ENCODE peak calls at places on chromosomes 7 and 10, in ten cellular contexts. M is brain pericyte; R is astrocyte of the cerebellum; D is M059J; U is activated naive CD4-positive, alpha-beta T cell treated with anti-CD3 and anti-CD28 coated beads for 36 hours; T is renal cortical epithelial cell; A is right lobe of liver; S is NCI-H187 treated with DMSO at 0.1 percent for 48 hours; W is AG04450; H is fibroblast of the conjunctiva. L is an unnamed sample.

GRCh38 chr7:121126801-121127534 is 138.5 kb downstream of the CPED1 start:
- DNase-seq in A (no peak), M (no peak), D (peak), U (no peak), S (no peak), W (no peak), H (peak), T (peak), R (peak), L (peak)

GRCh38 chr10:85430991-85431390 is 935.6 kb downstream of the GRID1 start:
- DNase-seq in R (no peak), A (no peak), H (no peak), T (no peak), U (no peak), S (no peak), D (peak), W (no peak), M (no peak), L (no peak)

GRCh38 chr7:107147464-107148214 is 21.2 kb upstream of the HBP1 start:
- DNase-seq in S (no peak), W (no peak), R (no peak), U (peak), A (no peak), M (no peak), T (peak), H (peak), D (peak), L (no peak)

GRCh38 chr10:132575320-132576201 is 38.0 kb downstream of the INPP5A start:
- DNase-seq in T (peak), U (peak), W (peak), A (peak), R (peak), M (peak), D (peak), S (no peak), H (peak), L (peak)

GRCh38 chr10:75722609-75723008 is 291.2 kb downstream of the LRMDA start:
- DNase-seq in D (peak), U (no peak), S (no peak), A (no peak), R (no peak), W (no peak), H (no peak), M (no peak), T (peak), L (no peak)

GRCh38 chr7:88450874-88451273 is 144.2 kb upstream of the STEAP4 start:
- DNase-seq in R (no peak), A (no peak), W (no peak), M (no peak), T (no peak), U (no peak), S (no peak), D (no peak), H (no peak), L (no peak)

GRCh38 chr10:100008708-100009282 is 952 bp downstream of the DNMBP start:
- DNase-seq in T (no peak), H (no peak), R (no peak), D (peak), A (no peak), S (no peak), U (no peak), W (no peak), M (no peak), L (no peak)

GRCh38 chr10:132321726-132322125 is 10.3 kb upstream of the LRRC27 start:
- DNase-seq in A (no peak), M (no peak), H (no peak), W (no peak), S (no peak), D (no peak), U (no peak), T (no peak), R (no peak), L (no peak)

GRCh38 chr10:21398549-21399345 is 126.7 kb downstream of the SKIDA1 start:
- DNase-seq in H (no peak), M (no peak), R (no peak), D (peak), S (no peak), W (no peak), U (no peak), A (no peak), T (peak), L (peak)

GRCh38 chr7:121401896-121402295 is 5.8 kb upstream of the FAM3C start:
- DNase-seq in W (no peak), T (no peak), S (no peak), D (no peak), U (no peak), A (no peak), R (no peak), M (no peak), H (no peak), L (no peak)

GRCh38 chr7:22386206-22386858 is 29.4 kb upstream of the RAPGEF5 start:
- DNase-seq in D (no peak), A (no peak), M (no peak), W (no peak), R (no peak), H (no peak), U (no peak), S (no peak), T (no peak), L (no peak)

GRCh38 chr10:97632949-97633884 is at the start of gene MORN4:
- DNase-seq in S (peak), H (peak), T (peak), M (peak), A (peak), W (peak), D (peak), U (peak), R (peak), L (peak)

GRCh38 chr7:132488634-132489302 is 87.5 kb downstream of the PLXNA4 start:
- DNase-seq in U (no peak), S (no peak), T (no peak), W (no peak), D (peak), A (no peak), H (no peak), R (peak), M (no peak), L (no peak)

GRCh38 chr10:103859161-103860141 is 4.1 kb upstream of the SH3PXD2A start:
- DNase-seq in D (peak), U (peak), S (no peak), T (peak), W (no peak), H (peak), R (peak), A (peak), M (peak), L (peak)

GRCh38 chr10:131660427-131660826 is 240.4 kb upstream of the PPP2R2D start:
- DNase-seq in M (no peak), H (no peak), D (no peak), R (no peak), W (no peak), U (no peak), T (no peak), A (no peak), S (no peak), L (no peak)

GRCh38 chr7:101507791-101508252 is 121.3 kb downstream of the MYL10 start:
- DNase-seq in A (no peak), S (no peak), R (peak), M (no peak), U (peak), T (peak), W (no peak), H (peak), D (peak), L (peak)

GRCh38 chr7:117133125-117133524 is 179.8 kb downstream of the ST7 start:
- DNase-seq in T (no peak), U (no peak), M (no peak), R (no peak), W (no peak), A (no peak), D (no peak), S (no peak), H (no peak), L (no peak)

GRCh38 chr7:108863221-108863848 is 293.7 kb downstream of the DNAJB9 start:
- DNase-seq in H (no peak), M (no peak), A (no peak), R (no peak), U (no peak), D (no peak), S (no peak), T (no peak), W (no peak), L (no peak)

GRCh38 chr7:116521046-116521664 is 3.7 kb upstream of the CAV1 start:
- DNase-seq in S (no peak), A (no peak), D (no peak), H (no peak), W (no peak), R (no peak), T (no peak), M (no peak), U (no peak), L (no peak)

GRCh38 chr10:21020545-21020944 is 123.4 kb upstream of the NEBL start:
- DNase-seq in H (peak), A (peak), S (no peak), M (no peak), W (no peak), U (peak), R (no peak), D (peak), T (no peak), L (no peak)

GRCh38 chr10:125116652-125117310 is 43.6 kb downstream of the CTBP2 start:
- DNase-seq in W (no peak), S (no peak), T (no peak), M (no peak), D (peak), R (no peak), A (no peak), U (no peak), H (no peak), L (no peak)

GRCh38 chr7:95427914-95428516 is 6.8 kb downstream of the PON2 start:
- DNase-seq in W (no peak), D (no peak), R (no peak), H (no peak), S (no peak), M (no peak), T (peak), A (no peak), U (no peak), L (no peak)

GRCh38 chr7:127895814-127896280 is 135.4 kb downstream of the LRRC4 start:
- DNase-seq in D (no peak), A (no peak), H (no peak), T (peak), U (no peak), S (no peak), W (no peak), R (no peak), M (no peak), L (peak)

GRCh38 chr7:2529161-2530075 is 9.8 kb downstream of the LFNG start:
- DNase-seq in H (no peak), U (peak), R (no peak), A (no peak), W (no peak), T (no peak), S (no peak), M (no peak), D (peak), L (peak)

GRCh38 chr10:30439931-30440330 is 5.9 kb downstream of the MAP3K8 start:
- DNase-seq in S (no peak), A (no peak), R (no peak), D (no peak), U (no peak), W (no peak), T (no peak), H (no peak), M (no peak), L (no peak)

GRCh38 chr10:60916025-60916424 is 28.0 kb downstream of the RHOBTB1 start:
- DNase-seq in R (no peak), A (no peak), H (no peak), W (no peak), T (no peak), M (no peak), D (peak), S (no peak), U (no peak), L (no peak)

GRCh38 chr10:69963178-69963834 is 89.3 kb upstream of the MACROH2A2 start:
- DNase-seq in S (no peak), U (no peak), M (no peak), W (no peak), A (no peak), R (no peak), T (no peak), D (no peak), H (no peak), L (no peak)

GRCh38 chr10:97378933-97379921 is 21.9 kb downstream of the RRP12 start:
- DNase-seq in M (no peak), D (no peak), A (no peak), H (no peak), T (no peak), S (no peak), U (no peak), W (no peak), R (no peak), L (no peak)

GRCh38 chr10:59240581-59241183 is 64.2 kb downstream of the PHYHIPL start:
- DNase-seq in A (no peak), D (peak), W (peak), U (no peak), R (peak), T (peak), H (peak), S (no peak), M (no peak), L (peak)

GRCh38 chr10:5343561-5343960 is 21.2 kb upstream of the UCN3 start:
- DNase-seq in D (peak), U (peak), S (no peak), A (no peak), T (peak), H (no peak), R (peak), M (no peak), W (no peak), L (no peak)

GRCh38 chr7:69374036-69374420 is 224.2 kb upstream of the AUTS2 start:
- DNase-seq in U (no peak), T (no peak), A (no peak), W (no peak), M (no peak), D (peak), S (no peak), H (no peak), R (no peak), L (no peak)

GRCh38 chr10:109264004-109264403 is 659.3 kb downstream of the XPNPEP1 start:
- DNase-seq in T (no peak), U (no peak), W (no peak), D (no peak), S (no peak), A (no peak), M (no peak), R (no peak), H (no peak), L (no peak)

GRCh38 chr7:7175075-7175695 is 7.2 kb upstream of the C1GALT1 start:
- DNase-seq in W (no peak), H (no peak), R (no peak), U (no peak), S (no peak), T (no peak), A (no peak), M (no peak), D (peak), L (no peak)

GRCh38 chr10:32149257-32149955 is 93.2 kb upstream of the KIF5B start:
- DNase-seq in A (no peak), R (peak), S (no peak), U (peak), W (peak), M (peak), D (peak), T (peak), H (peak), L (no peak)

GRCh38 chr10:35433851-35434426 is 97.6 kb downstream of the CCNY start:
- DNase-seq in M (no peak), H (peak), A (no peak), S (no peak), U (no peak), R (peak), T (peak), D (peak), W (no peak), L (peak)

GRCh38 chr7:84111842-84112241 is 82.7 kb downstream of the SEMA3A start:
- DNase-seq in T (no peak), W (no peak), U (no peak), A (no peak), M (no peak), R (no peak), H (no peak), S (no peak), D (no peak), L (no peak)

GRCh38 chr10:100436255-100436654 is 26.6 kb upstream of the WNT8B start:
- DNase-seq in A (no peak), S (no peak), D (no peak), H (no peak), U (no peak), W (no peak), T (no peak), R (no peak), M (no peak), L (no peak)

GRCh38 chr10:73802276-73802991 is 9.0 kb downstream of the NDST2 start:
- DNase-seq in A (no peak), D (no peak), T (no peak), M (no peak), H (no peak), W (no peak), U (no peak), R (no peak), S (no peak), L (no peak)

GRCh38 chr7:74568658-74569057 is 88.9 kb upstream of the GTF2I start:
- DNase-seq in T (no peak), S (no peak), D (peak), R (no peak), H (no peak), A (no peak), U (no peak), W (no peak), M (no peak), L (peak)